ENCODE peak calls at places on chromosomes 5 and 9, in seven cellular contexts. One of them, this sample, is unnamed.

GRCh38 chr5:99130081-99130480 is 201.3 kb upstream of the CHD1 start:
- DNase-seq in GM03348: no peak
- DNase-seq in T-helper 1 cell: no peak
- DNase-seq in NCI-H146: no peak
- DNase-seq in neural crest cell: no peak
- DNase-seq in progenitor cell of endocrine pancreas: no peak
- DNase-seq in GM19239: no peak
- DNase-seq in this sample: no peak

GRCh38 chr9:98445576-98445975 is 190.1 kb upstream of the TBC1D2 start:
- DNase-seq in progenitor cell of endocrine pancreas: no peak
- DNase-seq in NCI-H146: peak; percentile 88
- DNase-seq in GM19239: no peak
- DNase-seq in neural crest cell: no peak
- DNase-seq in T-helper 1 cell: no peak
- DNase-seq in GM03348: no peak
- DNase-seq in this sample: no peak

GRCh38 chr9:93081081-93081529 is 14.9 kb upstream of the CARD19 start:
- DNase-seq in NCI-H146: no peak
- DNase-seq in progenitor cell of endocrine pancreas: no peak
- DNase-seq in GM03348: no peak
- DNase-seq in T-helper 1 cell: no peak
- DNase-seq in neural crest cell: no peak
- DNase-seq in GM19239: no peak
- DNase-seq in this sample: peak; percentile 44

GRCh38 chr5:102223542-102224444 is 72.3 kb downstream of the SLCO4C1 start:
- DNase-seq in progenitor cell of endocrine pancreas: no peak
- DNase-seq in GM03348: no peak
- DNase-seq in NCI-H146: peak; percentile 46
- DNase-seq in neural crest cell: no peak
- DNase-seq in GM19239: no peak
- DNase-seq in T-helper 1 cell: peak; percentile 24
- DNase-seq in this sample: peak; percentile 9

GRCh38 chr5:67393211-67393610 is 196.6 kb upstream of the CD180 start:
- DNase-seq in NCI-H146: no peak
- DNase-seq in progenitor cell of endocrine pancreas: no peak
- DNase-seq in GM19239: no peak
- DNase-seq in neural crest cell: no peak
- DNase-seq in GM03348: no peak
- DNase-seq in T-helper 1 cell: no peak
- DNase-seq in this sample: no peak

GRCh38 chr5:99179206-99179605 is 250.4 kb upstream of the CHD1 start:
- DNase-seq in GM03348: no peak
- DNase-seq in NCI-H146: no peak
- DNase-seq in GM19239: no peak
- DNase-seq in neural crest cell: no peak
- DNase-seq in T-helper 1 cell: no peak
- DNase-seq in progenitor cell of endocrine pancreas: no peak
- DNase-seq in this sample: no peak

GRCh38 chr9:91777437-91777836 is 172.6 kb downstream of the ROR2 start:
- DNase-seq in NCI-H146: no peak
- DNase-seq in progenitor cell of endocrine pancreas: no peak
- DNase-seq in GM19239: no peak
- DNase-seq in neural crest cell: no peak
- DNase-seq in T-helper 1 cell: no peak
- DNase-seq in GM03348: peak; percentile 81
- DNase-seq in this sample: peak; percentile 87

GRCh38 chr9:113011911-113012381 is at the start of gene ZNF883:
- DNase-seq in progenitor cell of endocrine pancreas: peak; percentile 36
- DNase-seq in neural crest cell: peak; percentile 33
- DNase-seq in T-helper 1 cell: peak; percentile 4
- DNase-seq in GM03348: peak; percentile 83
- DNase-seq in NCI-H146: peak; percentile 78
- DNase-seq in GM19239: no peak
- DNase-seq in this sample: peak; percentile 38

GRCh38 chr5:58615931-58616330 is 33.1 kb downstream of the RAB3C start:
- DNase-seq in GM03348: no peak
- DNase-seq in NCI-H146: no peak
- DNase-seq in GM19239: no peak
- DNase-seq in neural crest cell: no peak
- DNase-seq in progenitor cell of endocrine pancreas: no peak
- DNase-seq in T-helper 1 cell: no peak
- DNase-seq in this sample: no peak

GRCh38 chr5:598564-598890 is 13.6 kb upstream of the CEP72 start:
- DNase-seq in GM03348: no peak
- DNase-seq in progenitor cell of endocrine pancreas: no peak
- DNase-seq in T-helper 1 cell: no peak
- DNase-seq in NCI-H146: no peak
- DNase-seq in GM19239: no peak
- DNase-seq in neural crest cell: no peak
- DNase-seq in this sample: no peak

GRCh38 chr9:7186175-7186574 is 428.4 kb downstream of the KDM4C start:
- DNase-seq in NCI-H146: peak; percentile 12
- DNase-seq in T-helper 1 cell: peak; percentile 15
- DNase-seq in GM19239: no peak
- DNase-seq in progenitor cell of endocrine pancreas: no peak
- DNase-seq in neural crest cell: no peak
- DNase-seq in GM03348: no peak
- DNase-seq in this sample: no peak

GRCh38 chr5:1757511-1757910 is 42.1 kb downstream of the MRPL36 start:
- DNase-seq in GM03348: no peak
- DNase-seq in T-helper 1 cell: no peak
- DNase-seq in NCI-H146: no peak
- DNase-seq in GM19239: no peak
- DNase-seq in neural crest cell: no peak
- DNase-seq in progenitor cell of endocrine pancreas: no peak
- DNase-seq in this sample: no peak

GRCh38 chr9:21682376-21682775 is 120.1 kb upstream of the MTAP start:
- DNase-seq in GM03348: no peak
- DNase-seq in progenitor cell of endocrine pancreas: no peak
- DNase-seq in GM19239: no peak
- DNase-seq in NCI-H146: no peak
- DNase-seq in T-helper 1 cell: no peak
- DNase-seq in neural crest cell: no peak
- DNase-seq in this sample: no peak

GRCh38 chr5:102807878-102808502 is 52.9 kb downstream of the PAM start:
- DNase-seq in NCI-H146: peak; percentile 94
- DNase-seq in GM03348: no peak
- DNase-seq in T-helper 1 cell: no peak
- DNase-seq in progenitor cell of endocrine pancreas: no peak
- DNase-seq in GM19239: no peak
- DNase-seq in neural crest cell: no peak
- DNase-seq in this sample: peak; percentile 46

GRCh38 chr9:124696101-124696500 is 75.0 kb downstream of the NR6A1 start:
- DNase-seq in NCI-H146: no peak
- DNase-seq in GM19239: no peak
- DNase-seq in T-helper 1 cell: no peak
- DNase-seq in progenitor cell of endocrine pancreas: no peak
- DNase-seq in neural crest cell: no peak
- DNase-seq in GM03348: peak; percentile 39
- DNase-seq in this sample: peak; percentile 48

GRCh38 chr5:55063220-55063863 is 39.1 kb upstream of the GZMA start:
- DNase-seq in T-helper 1 cell: no peak
- DNase-seq in GM03348: peak; percentile 60
- DNase-seq in GM19239: no peak
- DNase-seq in progenitor cell of endocrine pancreas: no peak
- DNase-seq in NCI-H146: no peak
- DNase-seq in neural crest cell: no peak
- DNase-seq in this sample: peak; percentile 12

GRCh38 chr5:12003680-12004079 is 99.4 kb upstream of the CTNND2 start:
- DNase-seq in GM19239: no peak
- DNase-seq in neural crest cell: no peak
- DNase-seq in T-helper 1 cell: no peak
- DNase-seq in GM03348: no peak
- DNase-seq in progenitor cell of endocrine pancreas: no peak
- DNase-seq in NCI-H146: no peak
- DNase-seq in this sample: no peak

GRCh38 chr5:80619081-80619480 is 35.4 kb upstream of the MSH3 start:
- DNase-seq in GM19239: no peak
- DNase-seq in progenitor cell of endocrine pancreas: no peak
- DNase-seq in T-helper 1 cell: no peak
- DNase-seq in neural crest cell: no peak
- DNase-seq in NCI-H146: no peak
- DNase-seq in GM03348: no peak
- DNase-seq in this sample: no peak

GRCh38 chr9:132637351-132637750 is 32.4 kb downstream of the DDX31 start:
- DNase-seq in GM03348: no peak
- DNase-seq in neural crest cell: no peak
- DNase-seq in GM19239: no peak
- DNase-seq in T-helper 1 cell: no peak
- DNase-seq in NCI-H146: no peak
- DNase-seq in progenitor cell of endocrine pancreas: no peak
- DNase-seq in this sample: no peak

GRCh38 chr5:32018476-32019436 is 155.4 kb downstream of the GOLPH3 start:
- DNase-seq in T-helper 1 cell: no peak
- DNase-seq in GM03348: no peak
- DNase-seq in GM19239: no peak
- DNase-seq in progenitor cell of endocrine pancreas: no peak
- DNase-seq in neural crest cell: no peak
- DNase-seq in NCI-H146: no peak
- DNase-seq in this sample: no peak

GRCh38 chr5:123746683-123747360 is 234.8 kb downstream of the CSNK1G3 start:
- DNase-seq in progenitor cell of endocrine pancreas: no peak
- DNase-seq in GM03348: no peak
- DNase-seq in GM19239: no peak
- DNase-seq in T-helper 1 cell: no peak
- DNase-seq in neural crest cell: no peak
- DNase-seq in NCI-H146: no peak
- DNase-seq in this sample: no peak

This sample was measured in AG10803.